ENCODE peak calls at places on chromosome 13, in ten cellular contexts. S is HepG2; R is endodermal cell; K is SJSA1; P is CD8-positive, alpha-beta memory T cell; N is uterus; I is heart right ventricle; E is stomach; C is testis; D is breast epithelium. H is an unnamed sample. For H3K4me1 and H3K27me3, the result is how much of the 10 kb centered on the place peaks cover.

GRCh38 chr13:102395174-102395573 is 6.7 kb downstream of the FGF14 start:
- DNase-seq in N (no peak), K (no peak), C (no peak), P (no peak), R (no peak), E (no peak), D (no peak), I (no peak), S (no peak), H (no peak)

GRCh38 chr13:30872685-30873443 is 33.2 kb upstream of the MEDAG start:
- DNase-seq in R (peak), E (no peak), C (peak), S (peak), K (peak), N (peak), I (peak), P (no peak), D (peak), H (no peak)

GRCh38 chr13:73248711-73249580 is 190.1 kb downstream of the KLF5 start:
- DNase-seq in C (no peak), S (no peak), N (no peak), R (peak), I (no peak), E (peak), P (no peak), D (peak), K (no peak), H (no peak)

GRCh38 chr13:111911141-111911720 is 155.7 kb upstream of the SOX1 start:
- DNase-seq in K (no peak), I (no peak), N (no peak), S (no peak), D (peak), P (no peak), C (no peak), E (no peak), R (peak), H (no peak)

GRCh38 chr13:42486711-42487198 is 87.2 kb upstream of the TNFSF11 start:
- DNase-seq in I (no peak), P (no peak), D (no peak), E (no peak), K (peak), C (no peak), N (no peak), R (no peak), S (no peak), H (no peak)

GRCh38 chr13:43206858-43207257 is 183.5 kb downstream of the DNAJC15 start:
- DNase-seq in K (no peak), N (no peak), R (no peak), I (no peak), S (no peak), P (no peak), E (no peak), D (no peak), C (no peak), H (no peak)

GRCh38 chr13:21979156-21979819 is 308.4 kb downstream of the FGF9 start:
- DNase-seq in S (no peak), N (no peak), K (no peak), P (no peak), E (no peak), R (no peak), D (no peak), C (no peak), I (no peak), H (no peak)

GRCh38 chr13:32535140-32535539 is 3.5 kb downstream of the N4BP2L2 start:
- DNase-seq in R (no peak), D (no peak), C (no peak), P (no peak), K (no peak), S (no peak), E (no peak), N (no peak), I (no peak), H (no peak)

GRCh38 chr13:43271152-43271551 is 247.8 kb downstream of the DNAJC15 start:
- DNase-seq in N (no peak), D (no peak), C (no peak), R (no peak), P (no peak), E (no peak), I (no peak), K (no peak), S (no peak), H (no peak)

GRCh38 chr13:32164622-32165268 is 133.2 kb downstream of the FRY start:
- DNase-seq in S (peak), D (no peak), P (peak), R (peak), C (peak), N (no peak), E (no peak), K (peak), I (no peak), H (no peak)

GRCh38 chr13:60398949-60399589 is 2.0 kb downstream of the TDRD3 start:
- DNase-seq in R (no peak), D (no peak), I (no peak), K (no peak), N (no peak), C (peak), P (no peak), S (no peak), E (peak), H (peak)

GRCh38 chr13:61727714-61728275 is 312.1 kb upstream of the PCDH20 start:
- DNase-seq in K (no peak), D (no peak), P (no peak), E (no peak), N (no peak), I (no peak), R (no peak), C (no peak), S (no peak), H (no peak)

GRCh38 chr13:68927387-68928026 is 1180.1 kb upstream of the ATXN8OS start:
- DNase-seq in R (peak), S (peak), C (peak), I (no peak), N (no peak), E (no peak), K (no peak), P (no peak), D (no peak), H (peak)

GRCh38 chr13:113920173-113920572 is 53.7 kb downstream of the C13orf46 start:
- DNase-seq in D (no peak), I (no peak), S (no peak), R (no peak), P (no peak), E (no peak), C (peak), K (no peak), N (no peak), H (no peak)

GRCh38 chr13:112453207-112453829 is 77.2 kb downstream of the SPACA7 start:
- DNase-seq in E (peak), R (peak), N (no peak), K (no peak), P (no peak), C (no peak), D (no peak), S (no peak), I (no peak), H (no peak)

GRCh38 chr13:40146586-40147240 is 491.3 kb downstream of the COG6 start:
- DNase-seq in E (no peak), P (no peak), D (no peak), K (no peak), C (no peak), N (no peak), S (no peak), R (no peak), I (no peak), H (no peak)

GRCh38 chr13:101449971-101450748 is 2.3 kb upstream of the ITGBL1 start:
- DNase-seq in E (no peak), S (no peak), I (no peak), P (no peak), R (no peak), D (peak), N (no peak), C (no peak), K (peak), H (no peak)

GRCh38 chr13:113901231-113901630 is 37.4 kb upstream of the GAS6 start:
- DNase-seq in E (no peak), C (no peak), S (no peak), R (peak), I (no peak), K (no peak), P (no peak), N (peak), D (peak), H (no peak)

GRCh38 chr13:26784704-26785639 is 24.4 kb upstream of the GPR12 start:
- DNase-seq in E (no peak), N (no peak), R (peak), C (no peak), I (no peak), D (no peak), K (no peak), S (no peak), P (peak), H (peak)

GRCh38 chr13:61276401-61276800 is 139.2 kb downstream of the PCDH20 start:
- DNase-seq in P (no peak), I (no peak), E (no peak), K (no peak), N (no peak), D (no peak), R (no peak), C (no peak), S (no peak), H (no peak)

GRCh38 chr13:105814219-105814901 is 721.1 kb downstream of the EFNB2 start:
- DNase-seq in R (no peak), K (no peak), P (no peak), D (no peak), I (no peak), N (no peak), S (no peak), C (no peak), E (no peak), H (no peak)

GRCh38 chr13:21661510-21661909 is 9.4 kb upstream of the FGF9 start:
- DNase-seq in P (no peak), I (no peak), E (no peak), R (no peak), D (no peak), N (no peak), K (no peak), C (no peak), S (no peak), H (no peak)

GRCh38 chr13:113404723-113405471 is 41.0 kb upstream of the GRTP1 start:
- DNase-seq in S (no peak), C (no peak), N (no peak), D (no peak), I (no peak), E (no peak), R (peak), K (no peak), P (no peak), H (no peak)

GRCh38 chr13:20054586-20054985 is 96.1 kb downstream of the ZMYM2 start:
- DNase-seq in I (no peak), P (no peak), E (no peak), K (no peak), S (no peak), C (no peak), R (no peak), N (no peak), D (no peak), H (no peak)

GRCh38 chr13:40789275-40790231 is at the start of gene SLC25A15:
- DNase-seq in N (peak), R (peak), K (peak), D (peak), C (peak), P (peak), S (peak), I (peak), E (peak), H (peak)

DNA sequence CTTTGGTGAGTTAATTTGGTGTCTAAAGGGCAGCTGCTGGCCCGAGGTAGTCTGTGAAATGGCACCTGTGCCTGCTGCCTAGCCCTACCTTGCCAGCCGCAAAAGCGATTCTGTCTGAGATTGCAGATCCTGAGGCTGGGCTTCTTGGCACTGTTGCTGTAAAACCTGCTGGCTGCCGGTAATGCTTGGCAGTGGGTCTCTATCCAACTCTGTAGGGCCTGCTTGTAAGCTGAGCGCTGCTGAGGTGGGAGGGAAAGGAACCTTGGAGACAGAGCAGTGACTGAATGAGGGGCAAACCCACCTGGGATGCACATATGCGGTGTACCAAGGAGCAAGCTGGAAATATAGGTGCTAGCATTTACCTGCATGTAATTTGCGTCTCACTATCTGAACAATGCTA is 11.7 kb downstream of the LCP1 start:
- DNase-seq in E (peak), I (no peak), C (no peak), P (no peak), N (no peak), K (no peak), D (no peak), S (no peak), R (peak), H (no peak)
- H3K27ac ChIP-seq in E (peak), I (no peak), C (no peak), P (peak), N (no peak), K (no peak), D (peak), S (no peak), R (no peak), H (peak)

GRCh38 chr13:81302677-81303076 is 961.8 kb upstream of the SPRY2 start:
- DNase-seq in D (no peak), K (no peak), C (no peak), N (no peak), E (no peak), I (no peak), P (no peak), S (no peak), R (no peak), H (no peak)
- H3K4me1 ChIP-seq in D (under half), K (under half), C (under half), N (under half), E (under half), I (under half), P (under half), S (under half), R (under half), H (under half)

DNA sequence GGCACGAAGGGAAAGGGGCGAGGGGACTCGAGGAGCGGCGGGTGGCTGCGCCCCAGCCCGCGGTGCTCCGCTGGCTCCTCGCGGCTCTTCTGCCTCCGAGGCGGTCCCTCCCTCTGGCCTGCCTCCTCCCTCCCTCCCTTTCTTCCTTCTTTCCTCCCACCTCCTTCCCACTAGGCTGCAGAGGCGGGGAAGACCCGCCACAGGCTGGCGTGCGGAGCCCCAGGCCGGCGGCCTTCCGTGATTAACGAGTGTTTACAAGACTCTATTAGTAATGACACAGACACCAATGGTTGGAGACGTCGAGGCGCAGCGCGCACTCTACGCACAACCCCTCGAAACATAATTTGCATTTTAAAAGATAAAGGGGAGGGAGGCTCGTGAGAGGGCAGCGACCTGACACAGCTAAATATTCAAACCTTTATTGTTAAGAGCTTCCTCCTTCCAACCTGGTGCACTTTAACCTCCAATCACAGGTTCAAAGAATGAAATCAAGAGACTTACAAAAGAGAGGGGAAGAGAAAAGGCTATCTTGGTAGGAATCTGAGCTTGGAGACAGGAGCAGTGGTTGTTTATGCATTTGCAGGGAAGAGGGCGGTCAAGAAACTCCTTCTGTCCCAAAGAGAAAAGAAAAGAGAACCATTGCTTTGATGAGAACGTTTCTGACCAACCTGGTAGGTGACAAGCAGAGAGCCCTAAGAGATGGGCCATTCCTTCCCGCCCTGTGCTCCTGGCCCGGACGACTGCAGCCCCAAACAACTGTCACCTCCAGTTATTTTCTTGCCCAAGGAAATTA is at the start of gene CDX2:
- DNase-seq in C (no peak), K (no peak), S (no peak), P (no peak), D (no peak), E (peak), N (no peak), R (peak), I (no peak), H (peak)
- H3K27me3 ChIP-seq in C (under half), K (half or more), S (half or more), P (under half), D (under half), E (half or more), N (half or more), R (half or more), I (half or more), H (half or more)

DNA sequence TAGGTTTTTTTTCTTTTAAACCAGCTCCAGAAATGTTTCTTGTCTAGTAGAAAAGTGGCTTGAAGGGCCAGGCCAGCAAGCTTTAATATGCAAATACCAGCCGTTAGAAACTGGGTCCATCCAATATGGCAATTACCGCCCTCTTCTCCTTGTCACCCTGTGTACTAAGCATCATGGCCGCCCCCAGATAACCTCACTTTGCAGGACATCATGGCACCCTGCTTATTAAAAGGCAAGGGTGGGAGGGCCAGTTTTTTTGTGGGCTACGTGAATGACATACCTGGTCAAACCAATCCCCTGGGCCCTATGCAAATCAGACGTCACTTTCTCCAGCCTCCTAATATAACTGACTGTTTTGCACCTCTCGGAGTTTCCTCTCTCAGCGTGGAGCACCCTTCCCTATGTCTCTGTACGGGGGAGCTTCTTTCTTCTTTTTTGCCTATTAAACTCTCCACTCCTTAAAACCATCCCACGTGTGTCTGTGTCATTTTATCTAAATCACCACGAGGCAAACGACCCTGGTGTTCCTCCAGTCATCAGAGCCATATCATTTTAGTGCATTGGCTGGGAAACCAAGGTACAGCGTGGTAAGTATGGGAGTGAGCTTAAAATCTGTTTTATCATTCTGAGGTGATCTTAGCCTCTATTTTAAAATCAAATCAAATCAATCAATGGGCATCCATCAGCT is 27.7 kb downstream of the OXGR1 start:
- DNase-seq in N (no peak), R (no peak), E (no peak), P (no peak), C (no peak), D (no peak), I (no peak), S (no peak), K (no peak), H (no peak)
- H3K27ac ChIP-seq in N (no peak), R (no peak), E (no peak), P (no peak), C (no peak), D (no peak), I (no peak), S (no peak), K (no peak), H (no peak)

GRCh38 chr13:46595136-46595917 is 42.4 kb downstream of the LRCH1 start:
- DNase-seq in N (no peak), E (no peak), D (peak), P (no peak), I (no peak), R (no peak), K (no peak), C (no peak), S (no peak), H (no peak)
- H3K4me1 ChIP-seq in N (under half), E (half or more), D (under half), P (under half), I (under half), R (under half), K (under half), C (under half), S (under half), H (under half)

GRCh38 chr13:45895880-45896279 is 44.3 kb upstream of the SIAH3 start:
- DNase-seq in S (no peak), D (no peak), C (no peak), P (no peak), K (no peak), E (no peak), R (no peak), I (no peak), N (peak), H (no peak)

DNA sequence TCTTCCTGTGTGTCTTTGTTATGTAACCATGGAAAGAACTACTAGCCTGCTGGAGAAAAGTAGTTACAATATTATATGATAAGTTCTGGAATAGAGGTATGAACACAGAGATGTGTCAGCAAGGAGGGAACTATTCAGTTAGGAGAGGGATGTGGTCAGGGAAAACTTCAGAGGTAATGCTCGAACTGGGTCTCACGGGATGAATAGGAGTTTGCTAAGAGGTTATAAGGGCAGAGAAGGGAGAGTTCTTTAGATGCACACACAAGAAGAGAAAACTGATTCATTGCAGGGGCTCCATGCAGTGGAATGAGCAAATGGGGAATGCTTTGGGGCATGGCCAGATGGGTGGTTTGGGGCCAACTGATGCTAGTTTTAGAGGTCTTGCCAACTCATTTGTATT is 46.0 kb upstream of the SIAH3 start:
- DNase-seq in K (no peak), P (no peak), C (no peak), E (no peak), D (no peak), I (no peak), R (no peak), S (no peak), N (no peak), H (no peak)
- H3K27me3 ChIP-seq in K (under half), P (under half), C (under half), E (under half), D (under half), I (under half), R (under half), S (under half), N (under half), H (under half)

GRCh38 chr13:104099750-104100149 is 1033.5 kb upstream of the SLC10A2 start:
- DNase-seq in R (no peak), E (no peak), K (no peak), C (no peak), D (no peak), N (no peak), I (no peak), S (no peak), P (no peak), H (no peak)

GRCh38 chr13:104098421-104098820 is 1032.2 kb upstream of the SLC10A2 start:
- DNase-seq in P (no peak), S (no peak), E (no peak), D (no peak), C (no peak), I (no peak), N (no peak), R (no peak), K (no peak), H (no peak)
- H3K27ac ChIP-seq in P (no peak), S (no peak), E (no peak), D (no peak), C (no peak), I (no peak), N (no peak), R (no peak), K (no peak), H (no peak)

H was measured in transverse colon.